ENCODE peak calls at places on chromosomes 1 and 21, in six cellular contexts. One of them, this sample, is unnamed.

GRCh38 chr21:32702702-32703101 is 25.1 kb downstream of the SYNJ1 start:
- DNase-seq in Peyer's patch: no peak
- DNase-seq in psoas muscle: no peak
- DNase-seq in IMR-90: peak; percentile 89
- DNase-seq in astrocyte: peak; percentile 72
- DNase-seq in breast epithelium: no peak
- DNase-seq in this sample: peak; percentile 26

GRCh38 chr1:7641587-7642417 is 129.3 kb upstream of the VAMP3 start:
- DNase-seq in Peyer's patch: no peak
- DNase-seq in psoas muscle: no peak
- DNase-seq in IMR-90: no peak
- DNase-seq in astrocyte: no peak
- DNase-seq in breast epithelium: no peak
- DNase-seq in this sample: no peak

GRCh38 chr1:193348126-193349045 is 162.0 kb upstream of the B3GALT2 start:
- DNase-seq in Peyer's patch: no peak
- DNase-seq in psoas muscle: no peak
- DNase-seq in IMR-90: peak; percentile 37
- DNase-seq in astrocyte: no peak
- DNase-seq in breast epithelium: no peak
- DNase-seq in this sample: peak; percentile 11

GRCh38 chr21:37984416-37984815 is 68.2 kb upstream of the KCNJ6 start:
- DNase-seq in Peyer's patch: no peak
- DNase-seq in psoas muscle: no peak
- DNase-seq in IMR-90: no peak
- DNase-seq in astrocyte: no peak
- DNase-seq in breast epithelium: no peak
- DNase-seq in this sample: no peak

GRCh38 chr21:36704281-36704957 is 5.5 kb downstream of the SIM2 start:
- DNase-seq in Peyer's patch: peak; percentile 25
- DNase-seq in psoas muscle: no peak
- DNase-seq in IMR-90: peak; percentile 4
- DNase-seq in astrocyte: no peak
- DNase-seq in breast epithelium: no peak
- DNase-seq in this sample: no peak

GRCh38 chr21:35273331-35273730 is 224.2 kb upstream of the RUNX1 start:
- DNase-seq in Peyer's patch: no peak
- DNase-seq in psoas muscle: no peak
- DNase-seq in IMR-90: no peak
- DNase-seq in astrocyte: no peak
- DNase-seq in breast epithelium: no peak
- DNase-seq in this sample: no peak

GRCh38 chr1:15938628-15939161 is 37.2 kb downstream of the ZBTB17 start:
- DNase-seq in Peyer's patch: peak; percentile 44
- DNase-seq in psoas muscle: no peak
- DNase-seq in IMR-90: no peak
- DNase-seq in astrocyte: no peak
- DNase-seq in breast epithelium: no peak
- DNase-seq in this sample: no peak

GRCh38 chr1:109792056-109792831 is 28.5 kb upstream of the EPS8L3 start:
- DNase-seq in Peyer's patch: peak; percentile 72
- DNase-seq in psoas muscle: peak; percentile 66
- DNase-seq in IMR-90: peak; percentile 93
- DNase-seq in astrocyte: peak; percentile 88
- DNase-seq in breast epithelium: peak; percentile 58
- DNase-seq in this sample: peak; percentile 93

GRCh38 chr1:110879758-110880606 is 7.0 kb downstream of the CD53 start:
- DNase-seq in Peyer's patch: peak; percentile 66
- DNase-seq in psoas muscle: no peak
- DNase-seq in IMR-90: no peak
- DNase-seq in astrocyte: no peak
- DNase-seq in breast epithelium: no peak
- DNase-seq in this sample: no peak

GRCh38 chr1:211537253-211537652 is 41.7 kb downstream of the SLC30A1 start:
- DNase-seq in Peyer's patch: no peak
- DNase-seq in psoas muscle: no peak
- DNase-seq in IMR-90: peak; percentile 35
- DNase-seq in astrocyte: peak; percentile 42
- DNase-seq in breast epithelium: no peak
- DNase-seq in this sample: no peak

GRCh38 chr1:30824736-30825429 is 67.3 kb upstream of the LAPTM5 start:
- DNase-seq in Peyer's patch: no peak
- DNase-seq in psoas muscle: no peak
- DNase-seq in IMR-90: no peak
- DNase-seq in astrocyte: no peak
- DNase-seq in breast epithelium: no peak
- DNase-seq in this sample: no peak

GRCh38 chr1:17704176-17704575 is 51.0 kb upstream of the ACTL8 start:
- DNase-seq in Peyer's patch: no peak
- DNase-seq in psoas muscle: no peak
- DNase-seq in IMR-90: no peak
- DNase-seq in astrocyte: no peak
- DNase-seq in breast epithelium: no peak
- DNase-seq in this sample: no peak

GRCh38 chr1:54743827-54744226 is 20.5 kb downstream of the PARS2 start:
- DNase-seq in Peyer's patch: no peak
- DNase-seq in psoas muscle: no peak
- DNase-seq in IMR-90: no peak
- DNase-seq in astrocyte: no peak
- DNase-seq in breast epithelium: no peak
- DNase-seq in this sample: no peak

GRCh38 chr21:42746593-42747266 is 93.3 kb downstream of the PDE9A start:
- DNase-seq in Peyer's patch: peak; percentile 84
- DNase-seq in psoas muscle: no peak
- DNase-seq in IMR-90: no peak
- DNase-seq in astrocyte: no peak
- DNase-seq in breast epithelium: no peak
- DNase-seq in this sample: no peak

GRCh38 chr1:1631793-1632420 is at the start of gene MMP23B:
- DNase-seq in Peyer's patch: peak; percentile 45
- DNase-seq in psoas muscle: peak; percentile 55
- DNase-seq in IMR-90: no peak
- DNase-seq in astrocyte: no peak
- DNase-seq in breast epithelium: no peak
- DNase-seq in this sample: no peak

GRCh38 chr1:78667939-78668338 is 18.3 kb downstream of the IFI44 start:
- DNase-seq in Peyer's patch: no peak
- DNase-seq in psoas muscle: no peak
- DNase-seq in IMR-90: no peak
- DNase-seq in astrocyte: no peak
- DNase-seq in breast epithelium: no peak
- DNase-seq in this sample: no peak

GRCh38 chr1:21651214-21652042 is 17.7 kb downstream of the RAP1GAP start:
- DNase-seq in Peyer's patch: no peak
- DNase-seq in psoas muscle: peak; percentile 44
- DNase-seq in IMR-90: no peak
- DNase-seq in astrocyte: no peak
- DNase-seq in breast epithelium: no peak
- DNase-seq in this sample: no peak

GRCh38 chr1:225651376-225651871 is 1.5 kb downstream of the ENAH start:
- DNase-seq in Peyer's patch: no peak
- DNase-seq in psoas muscle: no peak
- DNase-seq in IMR-90: peak; percentile 51
- DNase-seq in astrocyte: peak; percentile 51
- DNase-seq in breast epithelium: no peak
- DNase-seq in this sample: peak; percentile 6

GRCh38 chr1:9420835-9421532 is 118.3 kb upstream of the SLC25A33 start:
- DNase-seq in Peyer's patch: no peak
- DNase-seq in psoas muscle: no peak
- DNase-seq in IMR-90: no peak
- DNase-seq in astrocyte: no peak
- DNase-seq in breast epithelium: no peak
- DNase-seq in this sample: no peak

GRCh38 chr1:153573351-153573750 is 7.7 kb upstream of the S100A2 start:
- DNase-seq in Peyer's patch: no peak
- DNase-seq in psoas muscle: no peak
- DNase-seq in IMR-90: peak; percentile 41
- DNase-seq in astrocyte: peak; percentile 29
- DNase-seq in breast epithelium: no peak
- DNase-seq in this sample: no peak

GRCh38 chr1:223731076-223731770 is 18.9 kb downstream of the CAPN2 start:
- DNase-seq in Peyer's patch: peak; percentile 59
- DNase-seq in psoas muscle: peak; percentile 86
- DNase-seq in IMR-90: peak; percentile 78
- DNase-seq in astrocyte: peak; percentile 71
- DNase-seq in breast epithelium: peak; percentile 76
- DNase-seq in this sample: peak; percentile 56

GRCh38 chr1:62906428-62906886 is 122.5 kb downstream of the ATG4C start:
- DNase-seq in Peyer's patch: no peak
- DNase-seq in psoas muscle: no peak
- DNase-seq in IMR-90: peak; percentile 11
- DNase-seq in astrocyte: no peak
- DNase-seq in breast epithelium: no peak
- DNase-seq in this sample: peak; percentile 7

GRCh38 chr1:167456500-167456899 is 61.8 kb downstream of the CD247 start:
- DNase-seq in Peyer's patch: peak; percentile 39
- DNase-seq in psoas muscle: no peak
- DNase-seq in IMR-90: no peak
- DNase-seq in astrocyte: no peak
- DNase-seq in breast epithelium: no peak
- DNase-seq in this sample: no peak

GRCh38 chr1:64934115-64934880 is 32.1 kb downstream of the JAK1 start:
- DNase-seq in Peyer's patch: peak; percentile 51
- DNase-seq in psoas muscle: peak; percentile 63
- DNase-seq in IMR-90: peak; percentile 82
- DNase-seq in astrocyte: peak; percentile 83
- DNase-seq in breast epithelium: no peak
- DNase-seq in this sample: peak; percentile 81

GRCh38 chr1:22628698-22629444 is 7.6 kb upstream of the C1QA start:
- DNase-seq in Peyer's patch: no peak
- DNase-seq in psoas muscle: no peak
- DNase-seq in IMR-90: no peak
- DNase-seq in astrocyte: no peak
- DNase-seq in breast epithelium: no peak
- DNase-seq in this sample: no peak

GRCh38 chr1:64675718-64676345 is 69.0 kb upstream of the RAVER2 start:
- DNase-seq in Peyer's patch: no peak
- DNase-seq in psoas muscle: no peak
- DNase-seq in IMR-90: peak; percentile 37
- DNase-seq in astrocyte: no peak
- DNase-seq in breast epithelium: no peak
- DNase-seq in this sample: no peak

GRCh38 chr1:42420911-42421585 is 34.8 kb downstream of the ZMYND12 start:
- DNase-seq in Peyer's patch: no peak
- DNase-seq in psoas muscle: no peak
- DNase-seq in IMR-90: peak; percentile 79
- DNase-seq in astrocyte: peak; percentile 98
- DNase-seq in breast epithelium: no peak
- DNase-seq in this sample: peak; percentile 69

DNA sequence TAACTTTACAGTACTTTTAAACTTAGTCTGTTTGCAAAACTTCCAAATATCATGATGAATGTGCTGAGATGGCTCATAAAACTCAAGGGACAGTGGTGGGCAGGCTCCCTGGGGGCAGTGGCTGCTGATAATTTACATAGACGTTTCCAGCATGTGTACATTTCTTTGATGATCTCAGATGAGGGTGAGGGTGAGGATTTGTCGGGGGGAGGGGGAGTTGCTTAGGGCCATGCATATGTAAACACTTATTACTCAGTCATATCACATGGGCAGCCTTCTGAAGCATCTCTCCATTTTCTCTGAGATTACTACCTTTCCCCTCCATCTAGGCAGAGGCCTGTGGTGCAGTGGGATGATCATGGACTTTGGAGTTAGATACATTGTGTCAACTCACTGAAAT is 152.9 kb upstream of the HMGB4 start:
- DNase-seq in Peyer's patch: no peak
- DNase-seq in psoas muscle: no peak
- DNase-seq in IMR-90: peak; percentile 2
- DNase-seq in astrocyte: peak; percentile 20
- DNase-seq in breast epithelium: no peak
- DNase-seq in this sample: no peak
- TF ChIP-seq CTCF in Peyer's patch: no peak
- TF ChIP-seq CTCF in psoas muscle: no peak
- TF ChIP-seq CTCF in IMR-90: no peak
- TF ChIP-seq CTCF in astrocyte: no peak
- TF ChIP-seq CTCF in breast epithelium: no peak
- TF ChIP-seq CTCF in this sample: no peak

GRCh38 chr1:201793306-201793925 is 35.5 kb upstream of the IPO9 start:
- DNase-seq in Peyer's patch: no peak
- DNase-seq in psoas muscle: no peak
- DNase-seq in IMR-90: no peak
- DNase-seq in astrocyte: no peak
- DNase-seq in breast epithelium: no peak
- DNase-seq in this sample: no peak
- TF ChIP-seq CTCF in Peyer's patch: no peak
- TF ChIP-seq CTCF in psoas muscle: no peak
- TF ChIP-seq CTCF in IMR-90: no peak
- TF ChIP-seq CTCF in astrocyte: no peak
- TF ChIP-seq CTCF in breast epithelium: no peak
- TF ChIP-seq CTCF in this sample: peak; percentile 61

GRCh38 chr1:163874070-163874469 is 552.3 kb downstream of the NUF2 start:
- DNase-seq in Peyer's patch: no peak
- DNase-seq in psoas muscle: no peak
- DNase-seq in IMR-90: no peak
- DNase-seq in astrocyte: no peak
- DNase-seq in breast epithelium: no peak
- DNase-seq in this sample: no peak
- TF ChIP-seq CTCF in Peyer's patch: peak; percentile 20
- TF ChIP-seq CTCF in psoas muscle: peak; percentile 9
- TF ChIP-seq CTCF in IMR-90: peak; percentile 15
- TF ChIP-seq CTCF in astrocyte: peak; percentile 37
- TF ChIP-seq CTCF in breast epithelium: no peak
- TF ChIP-seq CTCF in this sample: peak; percentile 77

GRCh38 chr1:234479866-234480265 is 887 bp upstream of the TARBP1 start:
- DNase-seq in Peyer's patch: no peak
- DNase-seq in psoas muscle: no peak
- DNase-seq in IMR-90: no peak
- DNase-seq in astrocyte: no peak
- DNase-seq in breast epithelium: no peak
- DNase-seq in this sample: no peak
- TF ChIP-seq CTCF in Peyer's patch: no peak
- TF ChIP-seq CTCF in psoas muscle: no peak
- TF ChIP-seq CTCF in IMR-90: no peak
- TF ChIP-seq CTCF in astrocyte: no peak
- TF ChIP-seq CTCF in breast epithelium: no peak
- TF ChIP-seq CTCF in this sample: no peak

GRCh38 chr21:40841524-40842196 is 5.3 kb downstream of the DSCAM start:
- DNase-seq in Peyer's patch: no peak
- DNase-seq in psoas muscle: no peak
- DNase-seq in IMR-90: no peak
- DNase-seq in astrocyte: peak; percentile 20
- DNase-seq in breast epithelium: no peak
- DNase-seq in this sample: peak; percentile 24
- TF ChIP-seq CTCF in Peyer's patch: peak; percentile 8
- TF ChIP-seq CTCF in psoas muscle: no peak
- TF ChIP-seq CTCF in IMR-90: peak; percentile 21
- TF ChIP-seq CTCF in astrocyte: peak; percentile 20
- TF ChIP-seq CTCF in breast epithelium: no peak
- TF ChIP-seq CTCF in this sample: peak; percentile 70